ENCODE peak calls at places on chromosomes 16 and 17, in four cellular contexts. M is AG04449, D is cardiac muscle cell, Y is Caco-2. J is an unnamed sample.
A peak's percentile ranks its signal among the peaks of the same experiment; 100 is the strongest.

GRCh38 chr17:63075969-63076368 is 109.9 kb downstream of the TANC2 start:
- DNase-seq in M (no peak), D (no peak), Y (no peak), J (no peak)

GRCh38 chr16:48434653-48435318 is 49.6 kb upstream of the SIAH1 start:
- DNase-seq in M (no peak), D (peak; percentile 79), Y (no peak), J (no peak)

GRCh38 chr17:8015957-8016631 is 13.7 kb downstream of the GUCY2D start:
- DNase-seq in M (no peak), D (peak; percentile 33), Y (peak; percentile 39), J (peak; percentile 52)

GRCh38 chr17:13702266-13702665 is 100.5 kb upstream of the HS3ST3A1 start:
- DNase-seq in M (peak; percentile 42), D (no peak), Y (no peak), J (no peak)

GRCh38 chr17:76997981-76998531 is 129.9 kb downstream of the MGAT5B start:
- DNase-seq in M (no peak), D (no peak), Y (no peak), J (no peak)

GRCh38 chr16:70574595-70575271 is 51.1 kb downstream of the SF3B3 start:
- DNase-seq in M (no peak), D (no peak), Y (no peak), J (no peak)

GRCh38 chr16:28192811-28193529 is 18.8 kb downstream of the XPO6 start:
- DNase-seq in M (no peak), D (no peak), Y (no peak), J (no peak)

GRCh38 chr17:50169121-50169764 is 3.4 kb downstream of the SGCA start:
- DNase-seq in M (no peak), D (peak; percentile 80), Y (peak; percentile 88), J (peak; percentile 87)

GRCh38 chr16:68400083-68400923 is 48.0 kb downstream of the SMPD3 start:
- DNase-seq in M (no peak), D (no peak), Y (no peak), J (no peak)

GRCh38 chr17:47694818-47695663 is 1.1 kb downstream of the TBKBP1 start:
- DNase-seq in M (no peak), D (peak; percentile 71), Y (no peak), J (peak; percentile 45)

GRCh38 chr16:81437860-81438259 is 6.7 kb upstream of the CMIP start:
- DNase-seq in M (no peak), D (no peak), Y (no peak), J (no peak)

GRCh38 chr17:5821057-5821456 is 236.7 kb upstream of the NLRP1 start:
- DNase-seq in M (no peak), D (no peak), Y (no peak), J (no peak)

GRCh38 chr16:80924372-80924978 is 82.2 kb downstream of the CMC2 start:
- DNase-seq in M (no peak), D (peak; percentile 78), Y (no peak), J (peak; percentile 80)

GRCh38 chr17:82323514-82324234 is 6.3 kb upstream of the CD7 start:
- DNase-seq in M (no peak), D (no peak), Y (no peak), J (no peak)

GRCh38 chr17:82931696-82932060 is 91.9 kb upstream of the ZNF750 start:
- DNase-seq in M (peak; percentile 55), D (peak; percentile 89), Y (peak; percentile 34), J (no peak)

GRCh38 chr16:1057252-1057932 is 15.2 kb upstream of the SSTR5 start:
- DNase-seq in M (no peak), D (peak; percentile 27), Y (no peak), J (peak; percentile 64)

GRCh38 chr16:81889896-81890634 is 111.0 kb downstream of the PLCG2 start:
- DNase-seq in M (peak; percentile 4), D (peak; percentile 75), Y (peak; percentile 80), J (peak; percentile 69)

GRCh38 chr16:29809850-29810698 is 1.9 kb upstream of the PRRT2 start:
- DNase-seq in M (no peak), D (no peak), Y (no peak), J (peak; percentile 52)

GRCh38 chr17:51152766-51153209 is 571 bp upstream of the NME1 start:
- DNase-seq in M (no peak), D (peak; percentile 44), Y (no peak), J (no peak)

GRCh38 chr16:49116873-49117272 is 164.8 kb downstream of the CBLN1 start:
- DNase-seq in M (no peak), D (no peak), Y (no peak), J (no peak)

GRCh38 chr17:8288336-8289102 is at the start of gene RANGRF:
- DNase-seq in M (no peak), D (peak; percentile 89), Y (peak; percentile 74), J (peak; percentile 96)

GRCh38 chr17:4850236-4850635 is 17.1 kb downstream of the MINK1 start:
- DNase-seq in M (no peak), D (no peak), Y (no peak), J (no peak)

GRCh38 chr16:66247516-66248089 is 118.9 kb upstream of the CDH5 start:
- DNase-seq in M (no peak), D (peak; percentile 79), Y (no peak), J (no peak)

GRCh38 chr16:4180511-4180910 is 61.4 kb downstream of the SRL start:
- DNase-seq in M (no peak), D (no peak), Y (no peak), J (no peak)

GRCh38 chr17:10803830-10804498 is at the start of gene TMEM238L:
- DNase-seq in M (no peak), D (no peak), Y (no peak), J (no peak)

GRCh38 chr17:10805911-10806310 is 2.0 kb upstream of the TMEM238L start:
- DNase-seq in M (no peak), D (no peak), Y (no peak), J (no peak)

GRCh38 chr17:10802487-10803284 is 1.2 kb downstream of the TMEM238L start:
- DNase-seq in M (no peak), D (no peak), Y (no peak), J (no peak)

GRCh38 chr17:10804546-10804945 is 647 bp upstream of the TMEM238L start:
- DNase-seq in M (no peak), D (no peak), Y (no peak), J (no peak)

DNA sequence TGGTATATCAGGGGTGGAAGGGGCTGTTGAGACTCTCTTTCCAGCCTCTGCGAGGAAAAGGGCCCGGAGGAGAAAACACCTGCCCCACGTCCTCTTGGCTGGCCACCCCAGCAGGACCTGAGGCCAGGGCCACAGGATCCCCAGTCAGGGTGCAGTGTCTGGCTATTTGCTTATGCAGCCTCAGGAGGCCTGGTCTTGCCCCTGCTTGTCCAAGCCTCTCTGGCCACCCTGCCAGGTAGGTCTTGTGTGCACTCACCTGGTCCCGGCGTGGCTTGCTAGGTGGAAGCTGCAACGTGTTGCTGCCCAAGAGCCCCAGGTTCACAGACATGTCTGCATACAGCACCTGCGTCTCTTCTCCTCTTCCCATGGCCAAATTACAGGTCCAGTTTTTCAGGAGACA is 549 bp downstream of the TMEM238L start:
- DNase-seq in M (no peak), D (no peak), Y (no peak), J (no peak)
- H3K4me3 ChIP-seq in M (no peak overlapping the region), D (no peak overlapping the region), Y (no peak overlapping the region), J (no peak overlapping the region)

DNA sequence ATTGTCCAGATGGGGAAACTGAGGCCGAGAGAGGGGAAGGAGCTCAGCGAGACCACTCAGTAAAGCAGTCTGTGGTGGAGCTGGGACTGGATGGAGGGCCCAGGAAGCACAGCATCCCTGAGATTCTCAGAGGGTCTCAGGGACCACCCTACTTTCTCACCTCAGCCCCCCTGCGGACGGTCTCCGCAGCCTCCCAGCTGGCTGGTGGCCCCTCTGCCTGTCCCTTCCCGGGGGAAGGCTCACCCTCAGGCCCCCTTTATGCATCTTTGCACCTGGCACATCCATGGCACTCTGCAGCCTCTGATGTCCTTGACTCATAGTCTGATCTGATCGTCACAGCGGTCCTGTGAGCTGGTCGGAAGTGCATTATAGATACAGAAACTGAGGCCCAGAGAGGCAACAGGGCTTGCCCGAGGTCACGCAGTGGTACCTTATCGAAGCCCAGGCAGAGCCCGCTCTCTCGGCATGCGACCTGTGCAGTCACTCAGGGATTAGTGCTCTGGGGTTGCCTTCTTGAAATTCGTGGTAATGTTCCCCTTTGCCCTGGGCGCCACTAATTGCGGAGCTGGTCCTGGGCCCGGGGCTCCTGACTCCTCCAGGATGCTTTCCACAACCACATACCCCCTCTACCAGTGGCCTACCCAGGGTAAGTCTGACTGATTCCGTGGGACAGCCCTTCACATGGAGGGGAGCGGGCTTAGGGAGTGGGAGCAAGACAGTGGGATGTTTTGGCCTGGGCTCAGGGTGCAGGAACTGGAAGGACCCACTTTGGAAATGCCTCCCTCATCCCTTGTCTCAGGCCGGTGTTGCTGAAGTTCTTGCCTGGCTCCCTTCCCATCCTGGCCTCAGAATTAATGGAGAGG is 24.4 kb downstream of the RAB11FIP4 start:
- DNase-seq in M (no peak), D (no peak), Y (no peak), J (no peak)
- TF ChIP-seq CTCF in M (no peak), D (no peak), Y (no peak), J (no peak)

DNA sequence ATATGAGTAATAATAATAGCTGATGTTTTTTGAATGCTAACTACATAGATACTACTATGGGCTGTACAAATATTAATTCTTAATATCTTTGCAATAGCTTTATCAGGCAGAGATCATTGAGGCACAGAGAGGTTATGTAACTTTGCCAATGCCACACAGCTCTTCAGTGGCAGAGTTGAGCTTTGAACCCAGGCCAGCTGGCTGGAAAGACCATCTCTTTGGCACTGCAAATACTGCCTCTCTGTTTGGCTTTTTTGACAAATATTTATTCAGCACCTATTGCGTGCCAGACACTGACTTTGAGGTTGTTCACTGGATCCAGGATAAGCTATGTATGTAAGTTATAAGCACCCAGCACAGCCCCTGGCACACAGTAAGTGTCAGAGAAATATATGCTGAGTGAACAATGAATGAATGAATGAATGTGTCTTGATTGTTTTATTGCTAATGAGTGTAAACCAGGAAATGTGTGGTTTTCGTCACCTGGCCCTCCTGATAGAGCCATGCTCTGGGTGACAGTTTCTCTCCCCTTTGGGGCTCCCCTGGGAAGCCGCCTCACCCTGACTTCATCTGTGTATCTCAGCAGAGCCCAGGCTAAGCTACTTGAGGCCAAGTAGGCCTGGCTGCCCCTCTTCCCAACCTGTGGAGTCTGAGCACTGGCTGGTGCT is 2.5 kb downstream of the AQP8 start:
- DNase-seq in M (no peak), D (no peak), Y (no peak), J (no peak)
- H3K4me3 ChIP-seq in M (no peak overlapping the region), D (no peak overlapping the region), Y (no peak overlapping the region), J (no peak overlapping the region)

GRCh38 chr17:69067274-69068047 is 6.7 kb upstream of the ABCA9 start:
- DNase-seq in M (no peak), D (no peak), Y (no peak), J (no peak)
- TF ChIP-seq CTCF in M (no peak), D (no peak), Y (no peak), J (peak; percentile 14)

DNA sequence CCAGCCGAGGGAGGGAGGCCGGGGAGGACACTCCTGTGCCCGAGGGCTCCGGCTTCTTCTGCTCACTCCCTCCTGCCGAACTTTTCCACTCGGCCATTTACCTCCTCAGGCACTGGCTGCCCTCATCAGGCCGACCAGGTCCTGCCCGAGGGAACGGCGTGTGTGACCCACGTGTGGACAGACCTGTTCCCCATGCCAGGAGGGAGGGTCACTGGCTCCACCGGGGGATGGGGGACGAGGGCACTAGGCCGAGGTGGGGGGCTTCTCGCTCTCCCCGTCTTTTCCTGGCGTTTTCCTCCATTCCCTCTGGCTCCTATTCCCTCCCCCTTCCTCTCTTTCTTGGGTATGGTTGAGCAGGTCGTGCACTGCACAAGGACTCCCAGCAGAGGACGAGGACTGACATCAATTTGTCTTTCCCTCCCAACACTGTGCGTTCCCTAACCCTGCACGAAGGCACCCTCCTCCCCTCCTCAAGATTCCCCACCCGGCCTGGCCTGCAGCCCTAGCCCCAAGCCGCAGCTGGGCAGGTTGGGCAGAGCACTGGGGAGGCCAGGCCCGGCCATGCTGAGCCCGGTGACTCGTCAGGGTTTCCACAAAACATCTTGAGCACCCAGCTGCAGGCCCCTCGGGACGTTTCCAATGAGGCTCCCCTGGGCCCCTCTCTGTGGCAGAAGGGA is 3.2 kb upstream of the IL17C start:
- DNase-seq in M (no peak), D (no peak), Y (no peak), J (no peak)
- H3K4me3 ChIP-seq in M (peak overlapping the region; percentile 26), D (peak overlapping the region; percentile 11), Y (no peak overlapping the region), J (peak overlapping the region; percentile 62)